ENCODE peak calls at places on chromosomes 11 and 22, in five cellular contexts. One of them, this sample, is unnamed.

GRCh38 chr11:114762437-114762836 is 84.1 kb downstream of the NXPE2 start:
- DNase-seq in HCT116: no peak
- DNase-seq in sigmoid colon: peak
- DNase-seq in stomach: peak
- DNase-seq in SK-N-SH: peak
- DNase-seq in this sample: no peak

GRCh38 chr11:130582994-130583393 is 134.5 kb downstream of the ADAMTS15 start:
- DNase-seq in HCT116: no peak
- DNase-seq in sigmoid colon: no peak
- DNase-seq in stomach: no peak
- DNase-seq in SK-N-SH: no peak
- DNase-seq in this sample: no peak

GRCh38 chr22:18156878-18157713 is 7.1 kb downstream of the USP18 start:
- DNase-seq in HCT116: peak
- DNase-seq in sigmoid colon: peak
- DNase-seq in stomach: peak
- DNase-seq in SK-N-SH: peak
- DNase-seq in this sample: no peak

GRCh38 chr11:11075515-11076171 is 217.8 kb upstream of the ZBED5 start:
- DNase-seq in HCT116: no peak
- DNase-seq in sigmoid colon: no peak
- DNase-seq in stomach: no peak
- DNase-seq in SK-N-SH: peak
- DNase-seq in this sample: no peak

GRCh38 chr11:36509265-36509664 is 807 bp downstream of the TRAF6 start:
- DNase-seq in HCT116: no peak
- DNase-seq in sigmoid colon: no peak
- DNase-seq in stomach: no peak
- DNase-seq in SK-N-SH: peak
- DNase-seq in this sample: no peak

GRCh38 chr11:124898711-124899110 is 1.0 kb upstream of the ROBO4 start:
- DNase-seq in HCT116: no peak
- DNase-seq in sigmoid colon: peak
- DNase-seq in stomach: no peak
- DNase-seq in SK-N-SH: peak
- DNase-seq in this sample: no peak

GRCh38 chr11:48123934-48124755 is 92.5 kb upstream of the OR4B1 start:
- DNase-seq in HCT116: no peak
- DNase-seq in sigmoid colon: no peak
- DNase-seq in stomach: no peak
- DNase-seq in SK-N-SH: no peak
- DNase-seq in this sample: no peak

GRCh38 chr11:100929377-100929776 is 200.2 kb downstream of the PGR start:
- DNase-seq in HCT116: no peak
- DNase-seq in sigmoid colon: no peak
- DNase-seq in stomach: no peak
- DNase-seq in SK-N-SH: no peak
- DNase-seq in this sample: no peak

GRCh38 chr11:36501236-36501635 is 8.8 kb downstream of the TRAF6 start:
- DNase-seq in HCT116: no peak
- DNase-seq in sigmoid colon: no peak
- DNase-seq in stomach: no peak
- DNase-seq in SK-N-SH: no peak
- DNase-seq in this sample: no peak

GRCh38 chr22:23743303-23743705 is 7.6 kb downstream of the ZNF70 start:
- DNase-seq in HCT116: no peak
- DNase-seq in sigmoid colon: no peak
- DNase-seq in stomach: no peak
- DNase-seq in SK-N-SH: no peak
- DNase-seq in this sample: no peak

GRCh38 chr11:123174196-123175183 is 20.6 kb downstream of the CLMP start:
- DNase-seq in HCT116: no peak
- DNase-seq in sigmoid colon: peak
- DNase-seq in stomach: peak
- DNase-seq in SK-N-SH: no peak
- DNase-seq in this sample: no peak

GRCh38 chr11:62336949-62337681 is at the start of gene ASRGL1:
- DNase-seq in HCT116: peak
- DNase-seq in sigmoid colon: peak
- DNase-seq in stomach: peak
- DNase-seq in SK-N-SH: peak
- DNase-seq in this sample: peak

GRCh38 chr11:134915881-134916280 is 503.8 kb upstream of the B3GAT1 start:
- DNase-seq in HCT116: no peak
- DNase-seq in sigmoid colon: no peak
- DNase-seq in stomach: no peak
- DNase-seq in SK-N-SH: no peak
- DNase-seq in this sample: no peak

GRCh38 chr22:19598054-19598855 is 74.0 kb upstream of the CLDN5 start:
- DNase-seq in HCT116: no peak
- DNase-seq in sigmoid colon: no peak
- DNase-seq in stomach: no peak
- DNase-seq in SK-N-SH: no peak
- DNase-seq in this sample: no peak

GRCh38 chr11:15208570-15209222 is 94.0 kb downstream of the INSC start:
- DNase-seq in HCT116: peak
- DNase-seq in sigmoid colon: peak
- DNase-seq in stomach: peak
- DNase-seq in SK-N-SH: peak
- DNase-seq in this sample: peak

GRCh38 chr11:12693485-12694181 is 19.4 kb downstream of the TEAD1 start:
- DNase-seq in HCT116: peak
- DNase-seq in sigmoid colon: peak
- DNase-seq in stomach: peak
- DNase-seq in SK-N-SH: peak
- DNase-seq in this sample: no peak

GRCh38 chr11:102551188-102551781 is 20.7 kb upstream of the MMP7 start:
- DNase-seq in HCT116: no peak
- DNase-seq in sigmoid colon: no peak
- DNase-seq in stomach: no peak
- DNase-seq in SK-N-SH: no peak
- DNase-seq in this sample: no peak

GRCh38 chr11:10778217-10778970 is 27.3 kb downstream of the CTR9 start:
- DNase-seq in HCT116: no peak
- DNase-seq in sigmoid colon: peak
- DNase-seq in stomach: no peak
- DNase-seq in SK-N-SH: peak
- DNase-seq in this sample: no peak

GRCh38 chr22:37521236-37521739 is 2.1 kb upstream of the CARD10 start:
- DNase-seq in HCT116: no peak
- DNase-seq in sigmoid colon: no peak
- DNase-seq in stomach: no peak
- DNase-seq in SK-N-SH: no peak
- DNase-seq in this sample: no peak

GRCh38 chr11:65042899-65043298 is 1.9 kb downstream of the SAC3D1 start:
- DNase-seq in HCT116: no peak
- DNase-seq in sigmoid colon: no peak
- DNase-seq in stomach: no peak
- DNase-seq in SK-N-SH: no peak
- DNase-seq in this sample: no peak

GRCh38 chr22:33049125-33049729 is 9.0 kb downstream of the SYN3 start:
- DNase-seq in HCT116: peak
- DNase-seq in sigmoid colon: peak
- DNase-seq in stomach: peak
- DNase-seq in SK-N-SH: peak
- DNase-seq in this sample: peak

GRCh38 chr11:117928818-117929567 is at the start of gene TMPRSS13:
- DNase-seq in HCT116: no peak
- DNase-seq in sigmoid colon: peak
- DNase-seq in stomach: no peak
- DNase-seq in SK-N-SH: no peak
- DNase-seq in this sample: no peak

DNA sequence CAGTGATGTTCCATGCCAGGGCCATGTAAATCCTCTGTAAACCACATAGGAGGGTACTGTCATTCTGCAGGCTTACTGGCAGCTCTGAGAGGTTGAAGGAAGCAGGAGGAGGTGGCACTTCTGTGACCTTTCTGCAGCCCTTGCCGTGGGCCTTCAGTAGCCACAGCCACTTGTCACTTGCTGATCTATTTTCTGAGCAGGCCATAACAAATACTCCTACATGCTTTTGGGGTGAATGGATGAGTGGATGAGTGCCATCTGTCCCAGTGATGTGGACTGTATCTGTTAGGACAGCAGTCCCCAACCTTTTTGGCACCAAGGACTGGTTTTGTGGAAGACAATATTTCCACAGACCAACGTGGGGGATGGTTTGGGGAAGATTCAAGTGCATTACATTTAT is 10.2 kb downstream of the B3GNT6 start:
- DNase-seq in HCT116: no peak
- DNase-seq in sigmoid colon: no peak
- DNase-seq in stomach: no peak
- DNase-seq in SK-N-SH: no peak
- DNase-seq in this sample: no peak
- TF ChIP-seq POLR2AphosphoS5 in HCT116: no peak
- TF ChIP-seq POLR2AphosphoS5 in sigmoid colon: no peak
- TF ChIP-seq POLR2AphosphoS5 in stomach: no peak
- TF ChIP-seq POLR2AphosphoS5 in SK-N-SH: no peak
- TF ChIP-seq POLR2AphosphoS5 in this sample: no peak

GRCh38 chr11:27008811-27009535 is 15.1 kb downstream of the FIBIN start:
- DNase-seq in HCT116: no peak
- DNase-seq in sigmoid colon: no peak
- DNase-seq in stomach: no peak
- DNase-seq in SK-N-SH: no peak
- DNase-seq in this sample: no peak

GRCh38 chr11:27011560-27012253 is 17.8 kb downstream of the FIBIN start:
- DNase-seq in HCT116: no peak
- DNase-seq in sigmoid colon: no peak
- DNase-seq in stomach: no peak
- DNase-seq in SK-N-SH: no peak
- DNase-seq in this sample: no peak

GRCh38 chr11:27012254-27012921 is 18.5 kb downstream of the FIBIN start:
- DNase-seq in HCT116: no peak
- DNase-seq in sigmoid colon: no peak
- DNase-seq in stomach: no peak
- DNase-seq in SK-N-SH: peak
- DNase-seq in this sample: no peak

GRCh38 chr11:27018902-27019544 is 21.6 kb upstream of the BBOX1 start:
- DNase-seq in HCT116: no peak
- DNase-seq in sigmoid colon: no peak
- DNase-seq in stomach: no peak
- DNase-seq in SK-N-SH: no peak
- DNase-seq in this sample: no peak

GRCh38 chr11:27013741-27014415 is 20.0 kb downstream of the FIBIN start:
- DNase-seq in HCT116: no peak
- DNase-seq in sigmoid colon: no peak
- DNase-seq in stomach: no peak
- DNase-seq in SK-N-SH: no peak
- DNase-seq in this sample: no peak
- TF ChIP-seq POLR2AphosphoS5 in HCT116: no peak
- TF ChIP-seq POLR2AphosphoS5 in sigmoid colon: no peak
- TF ChIP-seq POLR2AphosphoS5 in stomach: no peak
- TF ChIP-seq POLR2AphosphoS5 in SK-N-SH: no peak
- TF ChIP-seq POLR2AphosphoS5 in this sample: no peak

DNA sequence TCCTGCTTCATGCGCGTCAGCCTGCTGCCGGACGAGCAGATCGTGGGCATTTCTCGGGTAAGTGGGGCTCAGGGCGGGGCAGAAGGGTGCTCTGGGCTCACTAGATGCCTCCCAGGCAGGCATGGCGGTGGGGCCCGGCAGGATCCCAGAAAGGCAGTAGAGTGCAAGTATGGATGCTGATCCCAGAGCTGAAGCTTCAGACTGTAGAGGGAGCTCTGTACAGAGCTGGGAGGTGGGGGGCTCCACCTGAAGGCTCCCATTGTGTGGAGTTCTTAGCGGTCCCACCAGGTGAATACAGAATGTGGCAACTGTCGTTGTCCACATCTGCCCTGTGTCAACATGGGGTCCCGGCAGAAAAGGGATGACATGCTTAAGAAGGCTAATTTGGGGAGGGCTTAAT is 16.5 kb upstream of the RHOD start:
- DNase-seq in HCT116: no peak
- DNase-seq in sigmoid colon: no peak
- DNase-seq in stomach: no peak
- DNase-seq in SK-N-SH: no peak
- DNase-seq in this sample: no peak
- TF ChIP-seq POLR2AphosphoS5 in HCT116: no peak
- TF ChIP-seq POLR2AphosphoS5 in sigmoid colon: no peak
- TF ChIP-seq POLR2AphosphoS5 in stomach: no peak
- TF ChIP-seq POLR2AphosphoS5 in SK-N-SH: no peak
- TF ChIP-seq POLR2AphosphoS5 in this sample: no peak

GRCh38 chr11:17559341-17560087 is 12.5 kb downstream of the OTOG start:
- DNase-seq in HCT116: no peak
- DNase-seq in sigmoid colon: peak
- DNase-seq in stomach: no peak
- DNase-seq in SK-N-SH: no peak
- DNase-seq in this sample: no peak
- TF ChIP-seq POLR2AphosphoS5 in HCT116: no peak
- TF ChIP-seq POLR2AphosphoS5 in sigmoid colon: no peak
- TF ChIP-seq POLR2AphosphoS5 in stomach: no peak
- TF ChIP-seq POLR2AphosphoS5 in SK-N-SH: no peak
- TF ChIP-seq POLR2AphosphoS5 in this sample: no peak

This sample was measured in GM12891.